ENCODE peak calls at places on chromosomes 7 and 10, in nine cellular contexts. O is CD8-positive, alpha-beta T cell; N is lung; A is GM12865; Q is AG09319; X is mammary epithelial cell; B is A549; I is endothelial cell; F is MCF 10A. J is an unnamed sample.

GRCh38 chr7:133529861-133530260 is 277.0 kb downstream of the EXOC4 start:
- DNase-seq in F (no peak), B (no peak), Q (no peak), A (no peak), X (no peak), I (no peak), N (no peak), O (no peak), J (no peak)

GRCh38 chr7:140317999-140318398 is 80.3 kb downstream of the SLC37A3 start:
- DNase-seq in X (no peak), I (no peak), B (no peak), Q (no peak), N (no peak), F (no peak), O (no peak), A (no peak), J (no peak)

GRCh38 chr7:151271699-151272355 is 23.3 kb upstream of the SMARCD3 start:
- DNase-seq in N (peak; percentile 73), B (no peak), X (no peak), Q (peak; percentile 36), O (no peak), F (peak; percentile 66), I (no peak), A (no peak), J (no peak)

GRCh38 chr10:30762620-30763019 is 133.1 kb upstream of the LYZL2 start:
- DNase-seq in A (no peak), B (no peak), X (no peak), F (no peak), Q (no peak), I (no peak), N (no peak), O (no peak), J (no peak)

GRCh38 chr10:63376560-63377304 is 89.0 kb downstream of the JMJD1C start:
- DNase-seq in Q (peak; percentile 82), A (peak; percentile 82), I (no peak), X (peak; percentile 61), F (peak; percentile 80), N (no peak), B (no peak), O (no peak), J (no peak)

GRCh38 chr10:72834183-72834825 is 59.2 kb upstream of the OIT3 start:
- DNase-seq in F (peak; percentile 75), X (peak; percentile 41), I (peak; percentile 41), B (peak; percentile 29), Q (peak; percentile 48), O (peak; percentile 25), A (peak; percentile 76), N (peak; percentile 40), J (peak; percentile 18)

GRCh38 chr10:13302821-13303555 is 3.1 kb upstream of the PHYH start:
- DNase-seq in O (no peak), A (no peak), Q (no peak), I (no peak), F (no peak), X (no peak), N (no peak), B (no peak), J (no peak)

GRCh38 chr10:60282771-60283353 is 106.8 kb downstream of the ANK3 start:
- DNase-seq in F (peak; percentile 44), Q (no peak), X (peak; percentile 58), N (peak; percentile 33), O (no peak), B (peak; percentile 28), A (peak; percentile 18), I (no peak), J (no peak)

GRCh38 chr10:21238044-21238443 is 287.4 kb downstream of the SKIDA1 start:
- DNase-seq in O (no peak), Q (no peak), A (no peak), I (no peak), F (no peak), X (no peak), B (no peak), N (no peak), J (no peak)

GRCh38 chr10:103543617-103544525 is 50.4 kb downstream of the NEURL1 start:
- DNase-seq in B (no peak), I (no peak), N (no peak), X (no peak), O (no peak), F (no peak), A (no peak), Q (no peak), J (no peak)

DNA sequence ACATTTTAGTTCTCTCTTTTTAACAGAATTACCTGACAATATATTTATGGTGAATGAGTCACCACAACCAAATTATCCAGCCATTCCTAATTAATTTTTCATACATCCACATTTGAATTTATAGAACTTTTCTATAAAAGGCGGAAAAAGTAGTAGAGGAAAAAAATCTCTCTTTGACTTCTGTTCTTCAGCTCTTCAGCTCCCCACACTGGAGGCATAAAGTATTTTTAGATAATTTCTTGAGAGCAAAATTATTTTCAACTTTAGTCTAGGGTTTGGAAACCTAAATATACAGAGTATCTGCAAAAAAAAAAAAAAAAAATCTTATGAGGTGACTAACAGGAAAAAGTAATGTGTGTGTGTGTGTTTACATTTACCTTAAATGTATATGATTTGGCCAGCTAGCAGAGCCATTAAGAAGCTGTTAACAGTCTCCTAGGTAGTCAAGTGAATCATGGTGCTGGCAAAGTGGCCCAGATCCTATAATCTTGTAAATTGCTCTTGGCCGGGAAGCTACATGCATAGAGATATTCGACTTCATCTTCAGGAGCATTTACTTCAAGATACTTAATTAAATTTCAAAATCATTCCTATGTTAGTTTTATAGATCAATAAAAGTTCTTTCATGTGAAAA is 383.1 kb upstream of the STEAP1 start:
- DNase-seq in A (no peak), B (no peak), X (no peak), O (no peak), Q (no peak), F (no peak), I (no peak), N (no peak), J (no peak)
- TF ChIP-seq CTCF in A (no peak), B (no peak), X (peak; percentile 33), O (no peak), Q (peak; percentile 1), F (no peak), I (no peak), N (no peak), J (peak; percentile 44)

DNA sequence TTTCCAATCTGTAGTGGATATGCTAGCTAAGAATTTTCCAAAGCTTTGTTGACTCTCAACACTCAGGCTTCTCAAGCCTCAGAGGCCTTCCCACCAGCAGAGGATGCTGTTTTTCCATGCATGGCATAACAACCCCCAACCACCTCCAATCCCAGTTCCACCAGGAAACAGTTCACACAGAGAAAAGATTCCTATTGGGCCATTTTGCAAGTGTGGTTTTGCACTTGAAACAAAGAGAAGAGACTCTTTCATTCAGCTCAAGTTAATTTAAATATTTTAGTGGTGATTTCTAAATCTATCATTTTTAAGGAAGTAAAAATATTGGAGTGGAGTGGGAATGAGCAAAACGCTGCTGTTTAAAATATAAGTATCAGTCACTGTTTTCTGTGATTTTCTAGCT is 105.6 kb upstream of the COL1A2 start:
- DNase-seq in A (peak; percentile 13), B (peak; percentile 64), Q (peak; percentile 74), X (peak; percentile 61), F (peak; percentile 81), O (no peak), N (peak; percentile 59), I (peak; percentile 64), J (peak; percentile 59)
- TF ChIP-seq CTCF in A (peak; percentile 49), B (peak; percentile 91), Q (no peak), X (peak; percentile 100), F (peak; percentile 74), O (no peak), N (peak; percentile 44), I (peak; percentile 63), J (peak; percentile 81)

DNA sequence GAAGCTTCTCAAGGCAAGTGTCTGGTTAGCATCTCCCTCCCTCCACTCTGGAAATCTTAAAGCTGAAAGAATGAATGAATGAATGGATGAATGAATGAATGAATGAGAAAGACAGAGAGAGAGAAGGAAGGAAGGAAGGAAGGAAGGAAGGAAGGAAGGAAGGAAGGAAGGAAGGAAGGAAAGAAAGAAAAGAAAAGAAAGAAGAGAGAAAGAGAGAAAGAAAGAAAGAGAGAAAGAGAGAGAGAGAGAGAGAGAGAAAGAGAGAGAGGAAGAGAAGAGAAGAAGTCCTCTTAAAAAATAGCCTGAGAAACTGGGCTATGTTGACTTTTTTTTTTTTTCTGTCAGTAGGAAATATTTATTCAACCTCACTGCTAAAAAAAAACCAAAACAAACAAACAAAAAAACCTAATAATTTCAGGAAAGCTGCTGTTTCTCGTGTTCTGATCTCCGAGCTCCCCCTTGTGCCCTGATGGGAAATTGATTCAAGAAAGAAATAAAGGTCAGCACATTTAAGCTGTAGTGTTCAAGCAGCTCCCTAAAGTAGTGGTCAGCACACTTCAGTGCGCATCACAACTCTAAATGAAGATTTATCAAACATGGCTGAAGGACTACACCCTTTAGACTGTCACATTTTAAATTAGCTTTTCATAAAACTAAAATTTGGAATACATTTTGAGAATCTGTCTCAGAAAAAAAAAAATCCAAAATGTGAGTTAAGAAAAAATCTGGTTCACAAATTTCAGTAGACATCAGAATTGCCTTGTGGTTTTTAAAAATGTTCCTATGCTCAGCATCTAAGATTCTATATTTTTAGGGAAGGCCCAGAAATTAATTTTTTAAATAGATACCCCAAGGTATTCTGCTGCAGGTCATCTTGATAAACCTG is 154.3 kb downstream of the ELAPOR2 start:
- DNase-seq in F (peak; percentile 35), Q (no peak), B (peak; percentile 1), N (no peak), I (peak; percentile 32), X (peak; percentile 4), A (peak; percentile 44), O (no peak), J (peak; percentile 29)
- TF ChIP-seq CTCF in F (peak; percentile 60), Q (peak; percentile 72), B (peak; percentile 75), N (no peak), I (peak; percentile 35), X (peak; percentile 62), A (peak; percentile 66), O (peak; percentile 39), J (peak; percentile 73)

GRCh38 chr10:88113232-88113631 is 249.8 kb downstream of the PTEN start:
- DNase-seq in X (no peak), B (no peak), A (peak; percentile 92), Q (no peak), O (no peak), F (no peak), N (no peak), I (no peak), J (no peak)

GRCh38 chr10:88115406-88115805 is 252.0 kb downstream of the PTEN start:
- DNase-seq in I (no peak), N (no peak), O (no peak), Q (no peak), X (no peak), B (no peak), A (peak; percentile 22), F (no peak), J (no peak)

GRCh38 chr10:88113657-88114272 is 250.3 kb downstream of the PTEN start:
- DNase-seq in X (no peak), N (no peak), O (no peak), B (no peak), F (no peak), A (peak; percentile 53), I (no peak), Q (no peak), J (no peak)

GRCh38 chr10:88115968-88116367 is 252.5 kb downstream of the PTEN start:
- DNase-seq in A (peak; percentile 14), X (peak; percentile 58), I (no peak), N (no peak), Q (peak; percentile 71), O (no peak), F (peak; percentile 36), B (no peak), J (no peak)

DNA sequence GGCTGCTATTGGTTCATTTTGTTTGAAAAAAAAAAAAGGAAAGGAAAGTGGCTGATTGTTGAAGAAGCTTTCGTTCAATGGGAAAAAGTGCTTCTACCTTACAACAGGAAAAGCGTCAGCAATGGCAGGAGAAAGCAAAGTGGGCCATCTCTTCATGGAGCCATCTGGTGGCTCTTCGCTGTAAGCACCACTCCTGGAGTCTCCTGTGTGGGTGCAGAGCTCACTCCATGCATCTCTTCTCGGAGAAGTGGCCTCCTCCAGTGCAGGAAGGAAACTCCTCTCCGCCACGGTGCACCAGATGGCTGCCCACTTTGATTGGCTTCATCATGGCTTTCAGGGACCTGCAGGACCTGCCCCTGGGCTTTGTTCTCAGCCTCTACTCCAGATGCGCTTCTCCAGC is 250.9 kb downstream of the PTEN start:
- DNase-seq in A (peak; percentile 92), O (peak; percentile 17), I (peak; percentile 26), F (peak; percentile 50), Q (no peak), X (no peak), N (peak; percentile 45), B (peak; percentile 62), J (no peak)
- TF ChIP-seq CTCF in A (peak; percentile 86), O (no peak), I (peak; percentile 40), F (no peak), Q (peak; percentile 19), X (peak; percentile 52), N (peak; percentile 35), B (peak; percentile 56), J (peak; percentile 52)